ENCODE peak calls at places on chromosomes 2 and 18, in nine cellular contexts. A is AG04449, V is K562, E is bronchial epithelial cell, G is esophagus squamous epithelium, W is transverse colon, U is astrocyte of the spinal cord, R is body of pancreas, D is IMR-90. F is an unnamed sample.
A peak's percentile ranks its signal among the peaks of the same experiment; 100 is the strongest.

GRCh38 chr2:240655931-240656886 is 26.5 kb downstream of the AQP12B start:
- DNase-seq in W (no peak), A (no peak), D (peak; percentile 49), V (no peak), U (peak; percentile 16), R (no peak), E (peak; percentile 3), G (no peak), F (no peak)

GRCh38 chr2:159003555-159003954 is 35.1 kb downstream of the TANC1 start:
- DNase-seq in E (no peak), V (no peak), R (no peak), U (no peak), G (no peak), D (peak; percentile 35), W (no peak), A (no peak), F (no peak)

GRCh38 chr18:48975221-48975816 is 24.6 kb upstream of the SMAD7 start:
- DNase-seq in E (no peak), G (no peak), R (no peak), A (no peak), V (no peak), W (no peak), U (no peak), D (no peak), F (no peak)

GRCh38 chr2:174815524-174815923 is 51.3 kb upstream of the CHRNA1 start:
- DNase-seq in R (no peak), U (no peak), G (no peak), D (no peak), E (no peak), A (no peak), V (no peak), W (no peak), F (no peak)

GRCh38 chr2:215791481-215791937 is 221.8 kb downstream of the MREG start:
- DNase-seq in W (no peak), E (no peak), G (no peak), D (no peak), U (no peak), V (no peak), R (no peak), A (no peak), F (no peak)

GRCh38 chr18:53887447-53887846 is 337.0 kb downstream of the MBD2 start:
- DNase-seq in D (no peak), R (no peak), V (no peak), A (no peak), E (no peak), G (no peak), U (no peak), W (no peak), F (no peak)

GRCh38 chr2:191656389-191656788 is 21.5 kb upstream of the NABP1 start:
- DNase-seq in A (peak; percentile 62), U (peak; percentile 14), V (no peak), D (peak; percentile 86), W (no peak), E (peak; percentile 94), R (no peak), G (no peak), F (no peak)

GRCh38 chr2:46737577-46737976 is 178.0 kb downstream of the MCFD2 start:
- DNase-seq in R (peak; percentile 18), G (no peak), U (peak; percentile 46), D (peak; percentile 80), W (no peak), V (no peak), E (peak; percentile 79), A (no peak), F (no peak)

GRCh38 chr2:23782126-23782525 is 144.8 kb downstream of the ATAD2B start:
- DNase-seq in U (no peak), W (no peak), E (no peak), R (no peak), D (no peak), A (no peak), G (no peak), V (no peak), F (no peak)

GRCh38 chr18:7490104-7490503 is 77.0 kb upstream of the PTPRM start:
- DNase-seq in V (no peak), D (no peak), G (no peak), A (no peak), E (no peak), W (no peak), U (no peak), R (no peak), F (no peak)

GRCh38 chr2:133814890-133815289 is 246.6 kb upstream of the NCKAP5 start:
- DNase-seq in E (peak; percentile 23), R (no peak), V (no peak), U (no peak), W (no peak), G (no peak), A (no peak), D (no peak), F (no peak)

DNA sequence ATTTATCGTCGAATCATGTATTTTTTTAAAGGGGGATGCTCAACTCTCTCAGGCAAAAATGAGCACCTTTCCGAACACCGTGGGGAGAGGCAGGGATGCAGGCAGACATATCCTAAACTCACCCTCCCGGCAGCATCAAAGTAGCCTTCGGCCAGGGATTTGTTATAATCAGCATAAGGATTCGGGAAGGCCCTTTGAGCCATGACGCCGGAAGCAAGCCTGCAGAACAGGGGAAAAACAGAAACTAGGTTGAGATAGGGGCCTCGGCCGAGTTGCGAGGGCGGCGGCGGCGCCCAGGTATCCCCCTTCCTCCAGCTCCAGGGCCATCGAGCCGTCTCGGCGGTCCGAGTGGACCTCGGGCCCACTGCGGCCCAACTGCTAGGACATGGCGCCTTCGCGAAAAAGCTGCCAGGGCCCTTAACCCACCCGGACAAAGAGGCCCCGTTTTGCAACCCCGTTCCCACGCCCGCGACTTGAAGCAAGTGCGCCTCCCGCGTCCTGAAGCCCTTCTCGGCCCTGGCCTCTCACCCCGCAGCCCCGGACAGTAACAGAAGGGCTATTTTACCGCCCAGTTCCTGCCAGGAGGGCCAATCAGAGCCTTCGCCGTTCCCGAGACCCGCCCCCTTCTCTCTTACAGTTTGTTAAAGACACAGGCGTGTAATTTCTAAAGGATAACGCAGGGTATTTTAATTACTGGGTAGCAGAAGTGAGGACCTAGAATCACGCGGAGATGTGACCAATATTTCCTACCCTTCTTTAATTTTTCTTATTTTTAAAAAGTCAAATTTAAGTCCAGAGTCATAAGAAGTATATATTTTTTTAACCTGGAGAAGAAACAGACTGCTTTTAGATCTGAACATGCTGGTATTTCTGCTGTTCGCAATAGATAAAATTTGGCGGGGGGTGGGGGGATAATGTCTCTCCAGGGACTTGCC is at the start of gene LANCL1:
- DNase-seq in E (peak; percentile 78), R (peak; percentile 93), W (peak; percentile 93), A (peak; percentile 31), D (peak; percentile 81), U (peak; percentile 88), V (peak; percentile 88), G (peak; percentile 53), F (peak; percentile 95)
- TF ChIP-seq CTCF in E (no peak), R (no peak), W (no peak), A (no peak), D (no peak), U (no peak), V (no peak), G (no peak), F (no peak)

DNA sequence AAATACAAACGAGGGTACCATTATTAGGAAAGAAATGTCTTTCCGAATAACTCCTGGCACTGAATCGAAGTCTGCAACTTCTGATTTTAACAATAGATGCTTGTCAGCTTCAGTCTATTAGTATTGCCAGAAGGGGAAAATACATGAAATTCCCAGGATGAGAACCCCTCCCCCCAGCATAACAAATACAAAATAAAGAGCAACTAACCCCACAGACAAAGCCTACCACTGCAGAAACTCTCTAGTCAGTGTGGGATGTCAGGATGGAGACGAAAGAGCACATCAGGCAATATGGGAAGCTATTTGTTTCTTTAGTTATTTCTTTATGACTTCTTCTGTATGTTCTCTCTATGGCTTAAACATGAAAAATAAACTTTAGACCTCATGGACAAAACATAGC is 365.0 kb upstream of the CDH2 start:
- DNase-seq in V (no peak), R (no peak), E (no peak), G (no peak), D (no peak), U (no peak), A (no peak), W (no peak), F (no peak)
- H3K4me3 ChIP-seq in V (no peak overlapping the region), R (no peak overlapping the region), E (no peak overlapping the region), G (no peak overlapping the region), D (no peak overlapping the region), U (no peak overlapping the region), A (no peak overlapping the region), W (no peak overlapping the region), F (no peak overlapping the region)

GRCh38 chr2:69237070-69237670 is 149.9 kb downstream of the GFPT1 start:
- DNase-seq in W (no peak), A (no peak), V (no peak), G (no peak), E (no peak), R (no peak), U (no peak), D (no peak), F (no peak)
- TF ChIP-seq CTCF in W (no peak), A (no peak), V (no peak), G (no peak), E (no peak), R (no peak), U (no peak), D (no peak), F (no peak)

GRCh38 chr2:219445220-219445631 is 10.6 kb downstream of the SPEG start:
- DNase-seq in V (no peak), W (no peak), E (no peak), G (no peak), D (no peak), A (no peak), U (no peak), R (no peak), F (no peak)
- H3K4me3 ChIP-seq in V (no peak overlapping the region), W (no peak overlapping the region), E (no peak overlapping the region), G (no peak overlapping the region), D (no peak overlapping the region), A (peak overlapping the region; percentile 29), U (no peak overlapping the region), R (no peak overlapping the region), F (peak overlapping the region; percentile 85)

DNA sequence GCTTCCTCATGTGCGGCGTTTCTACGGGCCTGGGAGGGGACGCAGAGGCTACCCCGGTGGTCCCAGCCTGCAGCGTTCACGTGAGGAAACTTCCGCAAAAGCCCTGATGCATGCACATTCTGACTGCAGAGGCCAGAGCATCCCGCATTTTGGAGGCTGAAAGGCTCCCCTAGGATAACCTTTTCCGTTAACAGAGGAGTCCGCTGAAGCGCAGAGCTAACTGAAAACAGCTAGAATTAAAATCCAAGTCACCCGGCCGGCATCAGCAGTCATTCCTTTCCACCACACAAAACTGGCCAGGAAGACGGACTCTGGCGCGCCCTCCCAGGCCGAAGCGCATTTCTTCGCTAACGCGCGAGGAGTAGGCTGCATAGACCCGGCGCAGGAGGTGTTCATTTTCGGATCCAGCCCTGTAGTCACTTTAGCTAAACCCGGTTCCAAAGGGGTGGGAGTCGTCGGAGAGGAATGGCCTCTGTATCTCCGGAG is 747 bp upstream of the TUBB6 start:
- DNase-seq in U (peak; percentile 78), A (no peak), E (peak; percentile 35), W (peak; percentile 42), G (no peak), R (no peak), V (no peak), D (peak; percentile 76), F (peak; percentile 73)
- TF ChIP-seq CTCF in U (peak; percentile 41), A (peak; percentile 41), E (peak; percentile 15), W (no peak), G (no peak), R (no peak), V (no peak), D (peak; percentile 43), F (no peak)